ENCODE peak calls at places on chromosome 12, in eight cellular contexts. A, J, Q, K, Y, U, X and T are unnamed samples.

GRCh38 chr12:70094467-70094866 is 148.8 kb upstream of the CNOT2 start:
- DNase-seq in A (no peak), J (no peak), Q (no peak), K (no peak), Y (no peak), U (no peak), X (no peak), T (no peak)

GRCh38 chr12:94070520-94070919 is 77.9 kb upstream of the PLXNC1 start:
- DNase-seq in A (no peak), J (no peak), Q (no peak), K (no peak), Y (peak), U (no peak), X (no peak), T (no peak)

GRCh38 chr12:12070674-12071661 is at the start of gene BCL2L14:
- DNase-seq in A (no peak), J (peak), Q (peak), K (no peak), Y (no peak), U (no peak), X (peak), T (no peak)

GRCh38 chr12:59736359-59736758 is 140.5 kb downstream of the SLC16A7 start:
- DNase-seq in A (no peak), J (no peak), Q (no peak), K (no peak), Y (no peak), U (peak), X (no peak), T (no peak)

GRCh38 chr12:53623526-53623925 is 2.7 kb downstream of the ATF7 start:
- DNase-seq in A (no peak), J (peak), Q (no peak), K (no peak), Y (no peak), U (peak), X (no peak), T (no peak)

GRCh38 chr12:68420225-68421008 is 88.3 kb upstream of the MDM1 start:
- DNase-seq in A (peak), J (peak), Q (no peak), K (peak), Y (no peak), U (no peak), X (no peak), T (no peak)

GRCh38 chr12:53990311-53991076 is 5.5 kb downstream of the HOXC10 start:
- DNase-seq in A (no peak), J (no peak), Q (no peak), K (no peak), Y (no peak), U (no peak), X (no peak), T (no peak)

GRCh38 chr12:56880416-56881035 is 53.7 kb downstream of the SDR9C7 start:
- DNase-seq in A (no peak), J (no peak), Q (no peak), K (no peak), Y (no peak), U (no peak), X (no peak), T (peak)

GRCh38 chr12:104605685-104606084 is 148.9 kb downstream of the CHST11 start:
- DNase-seq in A (peak), J (peak), Q (no peak), K (peak), Y (no peak), U (no peak), X (no peak), T (no peak)

GRCh38 chr12:106081606-106082005 is 57.1 kb downstream of the NUAK1 start:
- DNase-seq in A (no peak), J (no peak), Q (no peak), K (no peak), Y (no peak), U (no peak), X (no peak), T (peak)

GRCh38 chr12:6745751-6746525 is 7.0 kb downstream of the MLF2 start:
- DNase-seq in A (no peak), J (no peak), Q (no peak), K (no peak), Y (no peak), U (no peak), X (peak), T (no peak)

GRCh38 chr12:627863-628805 is 35.1 kb downstream of the NINJ2 start:
- DNase-seq in A (no peak), J (no peak), Q (no peak), K (peak), Y (no peak), U (no peak), X (no peak), T (no peak)

GRCh38 chr12:70920251-70920851 is at the start of gene PTPRR:
- DNase-seq in A (peak), J (peak), Q (no peak), K (no peak), Y (no peak), U (no peak), X (no peak), T (no peak)

GRCh38 chr12:101927042-101927441 is 49.7 kb downstream of the DRAM1 start:
- DNase-seq in A (no peak), J (no peak), Q (no peak), K (no peak), Y (no peak), U (no peak), X (no peak), T (peak)

GRCh38 chr12:54526800-54527630 is 22.4 kb upstream of the PDE1B start:
- DNase-seq in A (peak), J (peak), Q (no peak), K (no peak), Y (peak), U (no peak), X (peak), T (no peak)

GRCh38 chr12:51972849-51973273 is 21.4 kb downstream of the ACVR1B start:
- DNase-seq in A (peak), J (peak), Q (no peak), K (no peak), Y (no peak), U (no peak), X (no peak), T (peak)

GRCh38 chr12:100221523-100221922 is 20.9 kb downstream of the ACTR6 start:
- DNase-seq in A (no peak), J (no peak), Q (no peak), K (no peak), Y (no peak), U (no peak), X (no peak), T (no peak)

GRCh38 chr12:32615441-32615840 is 63.7 kb upstream of the DNM1L start:
- DNase-seq in A (no peak), J (no peak), Q (no peak), K (no peak), Y (peak), U (no peak), X (no peak), T (no peak)

GRCh38 chr12:80356092-80356491 is 87.9 kb upstream of the PTPRQ start:
- DNase-seq in A (no peak), J (no peak), Q (no peak), K (no peak), Y (no peak), U (no peak), X (no peak), T (no peak)

GRCh38 chr12:121748218-121748570 is 35.6 kb downstream of the TMEM120B start:
- DNase-seq in A (no peak), J (peak), Q (no peak), K (no peak), Y (no peak), U (no peak), X (no peak), T (no peak)

GRCh38 chr12:131452444-131452860 is 258.4 kb upstream of the SFSWAP start:
- DNase-seq in A (no peak), J (no peak), Q (no peak), K (no peak), Y (peak), U (no peak), X (peak), T (no peak)

GRCh38 chr12:130281157-130281799 is 56.4 kb upstream of the PIWIL1 start:
- DNase-seq in A (peak), J (no peak), Q (no peak), K (peak), Y (no peak), U (no peak), X (peak), T (no peak)

GRCh38 chr12:63845726-63846125 is 1.2 kb downstream of the SRGAP1 start:
- DNase-seq in A (no peak), J (peak), Q (no peak), K (no peak), Y (peak), U (no peak), X (no peak), T (peak)

GRCh38 chr12:52037248-52037861 is 13.9 kb upstream of the NR4A1 start:
- DNase-seq in A (peak), J (peak), Q (no peak), K (peak), Y (no peak), U (no peak), X (peak), T (no peak)